ENCODE peak calls at places on chromosomes 11 and 22, in seven cellular contexts. Z, V, B, S, T, W and X are unnamed samples.

GRCh38 chr11:20031155-20032001 is 128.9 kb downstream of the DBX1 start:
- DNase-seq in Z (no peak), V (peak), B (no peak), S (peak), T (peak), W (peak), X (no peak)

GRCh38 chr22:42924436-42924835 is 67.4 kb upstream of the ARFGAP3 start:
- DNase-seq in Z (no peak), V (no peak), B (no peak), S (no peak), T (no peak), W (no peak), X (no peak)

GRCh38 chr22:22395230-22395629 is 113.3 kb downstream of the ZNF280B start:
- DNase-seq in Z (peak), V (no peak), B (no peak), S (no peak), T (no peak), W (no peak), X (no peak)

GRCh38 chr22:34808618-34809017 is 257.3 kb upstream of the ISX start:
- DNase-seq in Z (no peak), V (no peak), B (no peak), S (no peak), T (no peak), W (no peak), X (no peak)

GRCh38 chr22:40452730-40453487 is 82.5 kb downstream of the SGSM3 start:
- DNase-seq in Z (no peak), V (no peak), B (no peak), S (peak), T (no peak), W (peak), X (no peak)

GRCh38 chr11:75233688-75234295 is 6.8 kb upstream of the TPBGL start:
- DNase-seq in Z (no peak), V (peak), B (no peak), S (peak), T (peak), W (peak), X (peak)

GRCh38 chr11:11708256-11708655 is 86.5 kb upstream of the GALNT18 start:
- DNase-seq in Z (no peak), V (no peak), B (no peak), S (no peak), T (no peak), W (no peak), X (no peak)

GRCh38 chr11:133903875-133904817 is 52.6 kb downstream of the IGSF9B start:
- DNase-seq in Z (no peak), V (no peak), B (no peak), S (no peak), T (no peak), W (no peak), X (no peak)

GRCh38 chr11:75495749-75496641 is 29.7 kb downstream of the GDPD5 start:
- DNase-seq in Z (peak), V (no peak), B (no peak), S (no peak), T (no peak), W (no peak), X (no peak)

GRCh38 chr22:31055322-31056159 is 25.6 kb upstream of the SMTN start:
- DNase-seq in Z (no peak), V (peak), B (peak), S (peak), T (peak), W (peak), X (no peak)

GRCh38 chr22:32804036-32804435 is 2.5 kb downstream of the TIMP3 start:
- DNase-seq in Z (no peak), V (peak), B (no peak), S (no peak), T (no peak), W (peak), X (no peak)

GRCh38 chr11:110991621-110992355 is 253.7 kb upstream of the POU2AF2 start:
- DNase-seq in Z (no peak), V (peak), B (no peak), S (no peak), T (peak), W (no peak), X (no peak)

GRCh38 chr22:18001040-18001893 is 23.1 kb downstream of the MICAL3 start:
- DNase-seq in Z (peak), V (peak), B (peak), S (peak), T (peak), W (peak), X (peak)

GRCh38 chr22:20441631-20442484 is 4.2 kb upstream of the SCARF2 start:
- DNase-seq in Z (no peak), V (peak), B (no peak), S (no peak), T (no peak), W (peak), X (no peak)

GRCh38 chr11:78595431-78596130 is 20.9 kb upstream of the NARS2 start:
- DNase-seq in Z (no peak), V (peak), B (no peak), S (no peak), T (no peak), W (no peak), X (no peak)

GRCh38 chr11:110972640-110973039 is 260.4 kb upstream of the ARHGAP20 start:
- DNase-seq in Z (no peak), V (peak), B (no peak), S (no peak), T (no peak), W (peak), X (no peak)

GRCh38 chr11:64207247-64208085 is 945 bp downstream of the FERMT3 start:
- DNase-seq in Z (peak), V (peak), B (no peak), S (no peak), T (no peak), W (peak), X (peak)

GRCh38 chr11:85472953-85473352 is 154.2 kb downstream of the DLG2 start:
- DNase-seq in Z (no peak), V (no peak), B (no peak), S (no peak), T (no peak), W (no peak), X (no peak)

GRCh38 chr11:113647108-113647507 is 59.0 kb downstream of the TMPRSS5 start:
- DNase-seq in Z (peak), V (no peak), B (no peak), S (no peak), T (no peak), W (no peak), X (no peak)

GRCh38 chr11:65417221-65417701 is 5.3 kb upstream of the NEAT1 start:
- DNase-seq in Z (no peak), V (no peak), B (no peak), S (no peak), T (no peak), W (peak), X (no peak)

GRCh38 chr11:74322667-74323066 is 11.2 kb upstream of the P4HA3 start:
- DNase-seq in Z (no peak), V (peak), B (no peak), S (no peak), T (no peak), W (peak), X (no peak)

GRCh38 chr11:91922846-91923245 is 301.8 kb upstream of the FAT3 start:
- DNase-seq in Z (no peak), V (no peak), B (no peak), S (no peak), T (no peak), W (no peak), X (no peak)

GRCh38 chr11:72721276-72721675 is 30.9 kb downstream of the ARAP1 start:
- DNase-seq in Z (no peak), V (no peak), B (no peak), S (no peak), T (no peak), W (no peak), X (no peak)

GRCh38 chr11:72719551-72719950 is 32.7 kb downstream of the ARAP1 start:
- DNase-seq in Z (no peak), V (no peak), B (no peak), S (no peak), T (no peak), W (no peak), X (no peak)

GRCh38 chr11:72721689-72722049 is 30.5 kb downstream of the ARAP1 start:
- DNase-seq in Z (no peak), V (peak), B (no peak), S (no peak), T (no peak), W (peak), X (no peak)

GRCh38 chr11:72720047-72720446 is 32.2 kb downstream of the ARAP1 start:
- DNase-seq in Z (no peak), V (no peak), B (no peak), S (no peak), T (no peak), W (no peak), X (no peak)

GRCh38 chr11:72720806-72721205 is 31.4 kb downstream of the ARAP1 start:
- DNase-seq in Z (no peak), V (no peak), B (no peak), S (no peak), T (no peak), W (no peak), X (no peak)
- H3K4me3 ChIP-seq in Z (no peak), V (peak), B (no peak), S (peak), T (peak), W (peak), X (peak)

GRCh38 chr11:61732705-61733104 is 19.7 kb upstream of the MYRF start:
- DNase-seq in Z (no peak), V (peak), B (no peak), S (no peak), T (no peak), W (peak), X (no peak)

GRCh38 chr11:61731211-61731955 is 21.1 kb upstream of the MYRF start:
- DNase-seq in Z (no peak), V (no peak), B (no peak), S (no peak), T (no peak), W (no peak), X (no peak)

GRCh38 chr11:61731956-61732675 is 20.3 kb upstream of the MYRF start:
- DNase-seq in Z (no peak), V (no peak), B (no peak), S (no peak), T (no peak), W (no peak), X (no peak)

GRCh38 chr11:61734767-61735166 is 17.7 kb upstream of the MYRF start:
- DNase-seq in Z (no peak), V (no peak), B (no peak), S (no peak), T (no peak), W (no peak), X (no peak)

DNA sequence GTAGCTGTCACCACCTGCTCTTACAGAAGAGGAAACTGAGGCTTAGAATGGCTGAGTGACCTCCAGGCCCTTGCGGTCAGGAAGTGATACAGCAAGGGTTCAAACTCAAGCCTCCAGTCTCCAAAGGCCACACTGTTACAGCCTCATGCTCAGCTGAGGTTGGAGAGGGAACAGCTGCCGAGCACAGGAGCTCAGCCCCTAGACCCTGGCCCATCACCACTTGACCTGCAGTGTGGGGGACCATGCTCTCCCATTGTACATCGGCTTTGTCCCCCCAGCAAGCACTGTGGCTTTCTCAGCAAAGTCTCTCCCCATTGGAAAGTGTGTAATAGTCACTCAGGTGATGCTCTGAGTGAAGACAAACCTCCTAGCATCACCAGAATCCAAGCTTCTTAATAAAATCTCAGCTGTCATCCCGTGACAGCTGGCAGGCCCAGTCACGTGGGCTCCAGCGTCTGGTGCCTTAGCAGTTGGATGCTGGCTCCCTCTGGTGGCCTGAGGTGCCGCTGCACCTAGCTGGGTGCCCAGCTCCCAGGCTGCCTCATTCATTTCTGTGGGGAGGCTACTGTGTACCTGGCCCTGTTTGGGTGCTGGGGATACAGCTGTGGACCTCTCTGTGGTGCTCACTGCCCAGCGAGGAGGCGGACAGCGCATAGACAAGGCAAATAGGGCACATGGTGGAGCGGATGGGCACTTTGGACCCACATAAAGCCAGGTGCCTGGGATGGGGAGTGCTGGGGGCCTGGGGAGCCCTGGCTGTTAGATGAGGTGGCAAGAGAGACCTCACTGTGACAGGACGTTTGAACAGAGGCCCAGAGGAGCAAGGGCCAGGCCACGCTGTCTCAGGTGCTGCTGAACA is 19.1 kb upstream of the MYRF start:
- DNase-seq in Z (peak), V (peak), B (peak), S (no peak), T (peak), W (peak), X (peak)
- H3K4me3 ChIP-seq in Z (no peak), V (no peak), B (no peak), S (no peak), T (no peak), W (no peak), X (no peak)

GRCh38 chr11:130826572-130826971 is 89.7 kb downstream of the SNX19 start:
- DNase-seq in Z (no peak), V (no peak), B (no peak), S (no peak), T (no peak), W (no peak), X (no peak)
- H3K4me3 ChIP-seq in Z (no peak), V (no peak), B (no peak), S (no peak), T (no peak), W (no peak), X (no peak)

DNA sequence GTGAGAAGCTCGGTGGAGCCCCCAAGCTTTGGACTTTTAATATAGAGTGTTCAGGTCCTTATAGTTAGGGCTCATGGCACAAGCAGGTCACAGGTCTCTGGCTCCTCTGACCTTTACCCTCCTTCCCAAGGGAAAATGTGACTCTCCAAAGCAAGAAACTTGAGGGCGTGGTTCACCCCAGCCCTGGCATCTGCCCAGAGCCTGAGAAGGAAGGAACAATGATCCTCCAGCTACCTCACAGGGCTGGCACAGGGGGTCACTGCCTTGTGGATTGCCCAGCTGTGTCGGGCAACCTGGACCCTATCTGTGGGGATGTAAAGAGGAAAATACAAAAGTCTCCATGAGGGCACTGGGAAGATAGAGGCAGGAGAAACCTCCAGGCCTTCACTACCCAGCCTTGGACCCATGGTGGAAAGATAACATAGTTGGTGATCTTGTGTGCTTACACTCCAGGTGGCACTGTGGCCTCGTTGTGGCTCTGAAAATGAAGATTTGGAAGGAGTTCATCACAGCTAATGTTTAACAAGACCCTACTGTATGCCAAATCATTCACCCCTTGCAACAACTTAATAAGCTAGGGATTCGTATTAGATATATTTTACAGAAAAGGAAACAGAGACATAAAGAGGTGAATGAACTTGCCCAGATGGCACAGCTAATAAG is 3.8 kb upstream of the ZNF195 start:
- DNase-seq in Z (no peak), V (no peak), B (no peak), S (no peak), T (no peak), W (no peak), X (no peak)
- H3K4me3 ChIP-seq in Z (no peak), V (no peak), B (no peak), S (no peak), T (no peak), W (no peak), X (no peak)

GRCh38 chr11:3832816-3833215 is 7.9 kb downstream of the RHOG start:
- DNase-seq in Z (no peak), V (no peak), B (no peak), S (no peak), T (no peak), W (no peak), X (no peak)
- H3K4me3 ChIP-seq in Z (no peak), V (no peak), B (no peak), S (no peak), T (no peak), W (no peak), X (no peak)

GRCh38 chr11:61103851-61104423 is 1.6 kb downstream of the CD5 start:
- DNase-seq in Z (no peak), V (no peak), B (no peak), S (no peak), T (no peak), W (no peak), X (no peak)

GRCh38 chr11:61104963-61105362 is 2.7 kb downstream of the CD5 start:
- DNase-seq in Z (no peak), V (no peak), B (no peak), S (no peak), T (no peak), W (no peak), X (no peak)

GRCh38 chr11:61098778-61099177 is 3.5 kb upstream of the CD5 start:
- DNase-seq in Z (no peak), V (no peak), B (no peak), S (no peak), T (no peak), W (no peak), X (no peak)

GRCh38 chr11:61106296-61106695 is 4.0 kb downstream of the CD5 start:
- DNase-seq in Z (no peak), V (no peak), B (no peak), S (no peak), T (no peak), W (no peak), X (no peak)

GRCh38 chr11:61102667-61103491 is 590 bp downstream of the CD5 start:
- DNase-seq in Z (no peak), V (no peak), B (no peak), S (no peak), T (no peak), W (no peak), X (peak)
- H3K4me3 ChIP-seq in Z (no peak), V (no peak), B (no peak), S (no peak), T (no peak), W (no peak), X (peak)